ENCODE peak calls at places on chromosomes 5 and 9, in seven cellular contexts. One of them, this sample, is unnamed.

GRCh38 chr5:169861934-169862333 is 118.4 kb downstream of the INSYN2B start:
- DNase-seq in H1: no peak
- DNase-seq in GM12878: no peak
- DNase-seq in HCT116: no peak
- DNase-seq in K562: no peak
- DNase-seq in endothelial cell of umbilical vein: no peak
- DNase-seq in HepG2: no peak
- DNase-seq in this sample: no peak

GRCh38 chr5:11801061-11801460 is 103.2 kb downstream of the CTNND2 start:
- DNase-seq in H1: no peak
- DNase-seq in K562: no peak
- DNase-seq in GM12878: no peak
- DNase-seq in HCT116: no peak
- DNase-seq in endothelial cell of umbilical vein: no peak
- DNase-seq in HepG2: no peak
- DNase-seq in this sample: no peak

GRCh38 chr5:72854419-72854818 is 38.0 kb downstream of the TNPO1 start:
- DNase-seq in H1: no peak
- DNase-seq in K562: no peak
- DNase-seq in GM12878: no peak
- DNase-seq in endothelial cell of umbilical vein: no peak
- DNase-seq in HCT116: no peak
- DNase-seq in HepG2: no peak
- DNase-seq in this sample: no peak

GRCh38 chr5:131521252-131521651 is 113.8 kb downstream of the RAPGEF6 start:
- DNase-seq in HCT116: no peak
- DNase-seq in H1: no peak
- DNase-seq in K562: no peak
- DNase-seq in endothelial cell of umbilical vein: no peak
- DNase-seq in GM12878: no peak
- DNase-seq in HepG2: no peak
- DNase-seq in this sample: no peak

GRCh38 chr5:135062216-135063055 is 28.4 kb upstream of the PITX1 start:
- DNase-seq in endothelial cell of umbilical vein: no peak
- DNase-seq in HepG2: no peak
- DNase-seq in HCT116: no peak
- DNase-seq in GM12878: no peak
- DNase-seq in H1: no peak
- DNase-seq in K562: no peak
- DNase-seq in this sample: no peak

GRCh38 chr5:170211575-170212334 is 21.0 kb upstream of the C5orf58 start:
- DNase-seq in endothelial cell of umbilical vein: no peak
- DNase-seq in K562: no peak
- DNase-seq in H1: no peak
- DNase-seq in HCT116: no peak
- DNase-seq in GM12878: no peak
- DNase-seq in HepG2: no peak
- DNase-seq in this sample: no peak

GRCh38 chr9:124149992-124150391 is 107.8 kb upstream of the NEK6 start:
- DNase-seq in HepG2: no peak
- DNase-seq in endothelial cell of umbilical vein: no peak
- DNase-seq in GM12878: no peak
- DNase-seq in K562: no peak
- DNase-seq in H1: no peak
- DNase-seq in HCT116: no peak
- DNase-seq in this sample: no peak

GRCh38 chr5:54570923-54571322 is 53.4 kb downstream of the SNX18 start:
- DNase-seq in K562: no peak
- DNase-seq in endothelial cell of umbilical vein: peak; percentile 87
- DNase-seq in HepG2: no peak
- DNase-seq in HCT116: no peak
- DNase-seq in H1: no peak
- DNase-seq in GM12878: no peak
- DNase-seq in this sample: no peak

GRCh38 chr9:109704546-109704945 is 75.5 kb upstream of the PALM2AKAP2 start:
- DNase-seq in endothelial cell of umbilical vein: no peak
- DNase-seq in H1: no peak
- DNase-seq in HepG2: no peak
- DNase-seq in HCT116: no peak
- DNase-seq in K562: no peak
- DNase-seq in GM12878: no peak
- DNase-seq in this sample: no peak

GRCh38 chr9:77846957-77847574 is 184.5 kb downstream of the GNAQ start:
- DNase-seq in GM12878: no peak
- DNase-seq in H1: no peak
- DNase-seq in endothelial cell of umbilical vein: peak; percentile 94
- DNase-seq in HepG2: no peak
- DNase-seq in K562: no peak
- DNase-seq in HCT116: no peak
- DNase-seq in this sample: peak; percentile 66

GRCh38 chr5:152511531-152512132 is 106.6 kb upstream of the NMUR2 start:
- DNase-seq in GM12878: no peak
- DNase-seq in HepG2: no peak
- DNase-seq in K562: no peak
- DNase-seq in endothelial cell of umbilical vein: no peak
- DNase-seq in H1: no peak
- DNase-seq in HCT116: no peak
- DNase-seq in this sample: no peak

GRCh38 chr9:113471566-113471965 is 8.0 kb downstream of the RGS3 start:
- DNase-seq in endothelial cell of umbilical vein: no peak
- DNase-seq in HepG2: no peak
- DNase-seq in K562: no peak
- DNase-seq in GM12878: no peak
- DNase-seq in HCT116: no peak
- DNase-seq in H1: no peak
- DNase-seq in this sample: no peak

GRCh38 chr9:128101690-128102089 is 25.8 kb downstream of the PTGES2 start:
- DNase-seq in K562: no peak
- DNase-seq in endothelial cell of umbilical vein: no peak
- DNase-seq in HepG2: no peak
- DNase-seq in HCT116: no peak
- DNase-seq in H1: no peak
- DNase-seq in GM12878: no peak
- DNase-seq in this sample: no peak

GRCh38 chr9:70553718-70554673 is 139.5 kb upstream of the KLF9 start:
- DNase-seq in K562: no peak
- DNase-seq in HepG2: no peak
- DNase-seq in HCT116: no peak
- DNase-seq in endothelial cell of umbilical vein: peak; percentile 69
- DNase-seq in GM12878: no peak
- DNase-seq in H1: peak; percentile 39
- DNase-seq in this sample: no peak

GRCh38 chr5:132184588-132184987 is 43.1 kb downstream of the P4HA2 start:
- DNase-seq in HCT116: peak; percentile 16
- DNase-seq in H1: no peak
- DNase-seq in GM12878: no peak
- DNase-seq in K562: peak; percentile 66
- DNase-seq in endothelial cell of umbilical vein: no peak
- DNase-seq in HepG2: peak; percentile 9
- DNase-seq in this sample: no peak

GRCh38 chr5:176658817-176659216 is 11.5 kb downstream of the TSPAN17 start:
- DNase-seq in GM12878: no peak
- DNase-seq in H1: no peak
- DNase-seq in HepG2: no peak
- DNase-seq in K562: no peak
- DNase-seq in endothelial cell of umbilical vein: no peak
- DNase-seq in HCT116: no peak
- DNase-seq in this sample: no peak

GRCh38 chr9:100700689-100701318 is 122.9 kb downstream of the CAVIN4 start:
- DNase-seq in K562: peak; percentile 34
- DNase-seq in HCT116: peak; percentile 32
- DNase-seq in HepG2: peak; percentile 27
- DNase-seq in endothelial cell of umbilical vein: peak; percentile 38
- DNase-seq in GM12878: no peak
- DNase-seq in H1: no peak
- DNase-seq in this sample: peak; percentile 6
- H3K9ac ChIP-seq in K562: no peak overlapping the region
- H3K9ac ChIP-seq in HCT116: no peak overlapping the region
- H3K9ac ChIP-seq in HepG2: no peak overlapping the region
- H3K9ac ChIP-seq in endothelial cell of umbilical vein: no peak overlapping the region
- H3K9ac ChIP-seq in GM12878: no peak overlapping the region
- H3K9ac ChIP-seq in H1: no peak overlapping the region
- H3K9ac ChIP-seq in this sample: no peak overlapping the region

DNA sequence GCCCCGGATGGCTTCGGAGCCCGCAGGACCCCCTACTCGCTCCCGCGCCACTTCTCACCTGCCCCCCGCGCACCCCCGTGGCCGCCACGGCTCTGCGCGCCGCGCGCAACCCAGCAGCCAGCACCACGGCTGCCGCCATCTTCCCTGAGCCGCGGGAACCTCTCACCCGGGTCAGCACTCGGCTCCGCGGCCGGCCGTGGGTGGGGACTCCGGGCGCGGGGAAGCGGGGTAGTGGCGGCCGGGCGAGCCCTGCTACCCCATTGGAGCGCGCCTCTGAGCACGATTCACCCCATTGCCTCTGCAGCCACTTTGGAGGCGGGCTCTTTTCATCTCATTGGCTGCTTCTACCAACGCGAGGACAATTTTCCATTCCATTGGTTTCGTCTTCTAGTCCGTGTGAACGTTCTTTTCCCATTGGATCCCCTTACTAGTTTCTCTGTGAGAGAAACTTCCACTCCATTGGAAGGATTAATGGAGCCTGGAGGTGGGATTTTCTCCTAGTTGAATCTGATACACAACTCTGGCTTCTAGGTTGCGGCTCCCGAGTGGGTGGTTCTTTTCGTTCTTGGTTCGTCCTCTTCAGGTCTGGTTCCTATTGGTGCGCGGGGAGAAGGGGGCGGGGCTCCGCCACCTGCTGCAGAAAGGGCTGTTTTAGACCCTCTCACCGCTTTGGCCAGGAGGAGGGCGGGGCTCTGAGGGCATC is at the start of gene HINT2:
- DNase-seq in endothelial cell of umbilical vein: peak; percentile 99
- DNase-seq in HepG2: peak; percentile 99
- DNase-seq in H1: peak; percentile 93
- DNase-seq in HCT116: peak; percentile 98
- DNase-seq in GM12878: peak; percentile 95
- DNase-seq in K562: peak; percentile 91
- DNase-seq in this sample: peak; percentile 98
- TF ChIP-seq EZH2 in endothelial cell of umbilical vein: peak; percentile 71
- TF ChIP-seq EZH2 in HepG2: no peak
- TF ChIP-seq EZH2 in H1: no peak
- TF ChIP-seq EZH2 in HCT116: no peak
- TF ChIP-seq EZH2 in GM12878: no peak
- TF ChIP-seq EZH2 in K562: no peak
- TF ChIP-seq EZH2 in this sample: no peak

GRCh38 chr9:94108584-94108983 is 24.3 kb downstream of the PTPDC1 start:
- DNase-seq in endothelial cell of umbilical vein: no peak
- DNase-seq in H1: no peak
- DNase-seq in HCT116: no peak
- DNase-seq in GM12878: no peak
- DNase-seq in HepG2: no peak
- DNase-seq in K562: no peak
- DNase-seq in this sample: no peak
- TF ChIP-seq POLR2AphosphoS5 in endothelial cell of umbilical vein: no peak
- TF ChIP-seq POLR2AphosphoS5 in H1: no peak
- TF ChIP-seq POLR2AphosphoS5 in HCT116: no peak
- TF ChIP-seq POLR2AphosphoS5 in GM12878: no peak
- TF ChIP-seq POLR2AphosphoS5 in HepG2: no peak
- TF ChIP-seq POLR2AphosphoS5 in K562: no peak
- TF ChIP-seq POLR2AphosphoS5 in this sample: no peak

GRCh38 chr9:129177443-129177790 is 644 bp downstream of the IER5L start:
- DNase-seq in K562: peak; percentile 55
- DNase-seq in H1: no peak
- DNase-seq in HepG2: no peak
- DNase-seq in endothelial cell of umbilical vein: no peak
- DNase-seq in HCT116: no peak
- DNase-seq in GM12878: no peak
- DNase-seq in this sample: no peak
- H3K9ac ChIP-seq in K562: peak overlapping the region; percentile 19
- H3K9ac ChIP-seq in H1: no peak overlapping the region
- H3K9ac ChIP-seq in HepG2: peak overlapping the region; percentile 78
- H3K9ac ChIP-seq in endothelial cell of umbilical vein: peak overlapping the region; percentile 60
- H3K9ac ChIP-seq in HCT116: peak overlapping the region; percentile 89
- H3K9ac ChIP-seq in GM12878: no peak overlapping the region
- H3K9ac ChIP-seq in this sample: peak overlapping the region; percentile 42

DNA sequence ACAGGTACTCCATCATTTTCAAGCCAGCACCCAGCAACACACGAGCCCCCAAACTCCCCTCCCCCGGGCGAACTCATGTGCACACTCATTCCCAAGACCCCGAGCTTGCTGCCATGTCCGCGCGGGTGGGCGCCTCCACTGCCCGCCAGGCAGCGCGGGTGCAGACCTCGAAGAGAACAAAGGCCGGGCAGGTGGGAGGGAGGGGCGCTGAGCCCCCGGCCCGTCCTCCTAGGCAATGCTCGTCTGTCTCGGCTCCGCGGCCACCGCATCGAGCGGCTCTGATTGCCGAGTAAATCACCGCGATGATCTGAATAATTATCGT is 47.1 kb upstream of the PSD2 start:
- DNase-seq in HepG2: no peak
- DNase-seq in HCT116: no peak
- DNase-seq in endothelial cell of umbilical vein: no peak
- DNase-seq in GM12878: no peak
- DNase-seq in K562: no peak
- DNase-seq in H1: no peak
- DNase-seq in this sample: no peak
- TF ChIP-seq EZH2 in HepG2: no peak
- TF ChIP-seq EZH2 in HCT116: no peak
- TF ChIP-seq EZH2 in endothelial cell of umbilical vein: no peak
- TF ChIP-seq EZH2 in GM12878: no peak
- TF ChIP-seq EZH2 in K562: no peak
- TF ChIP-seq EZH2 in H1: peak; percentile 67
- TF ChIP-seq EZH2 in this sample: no peak

DNA sequence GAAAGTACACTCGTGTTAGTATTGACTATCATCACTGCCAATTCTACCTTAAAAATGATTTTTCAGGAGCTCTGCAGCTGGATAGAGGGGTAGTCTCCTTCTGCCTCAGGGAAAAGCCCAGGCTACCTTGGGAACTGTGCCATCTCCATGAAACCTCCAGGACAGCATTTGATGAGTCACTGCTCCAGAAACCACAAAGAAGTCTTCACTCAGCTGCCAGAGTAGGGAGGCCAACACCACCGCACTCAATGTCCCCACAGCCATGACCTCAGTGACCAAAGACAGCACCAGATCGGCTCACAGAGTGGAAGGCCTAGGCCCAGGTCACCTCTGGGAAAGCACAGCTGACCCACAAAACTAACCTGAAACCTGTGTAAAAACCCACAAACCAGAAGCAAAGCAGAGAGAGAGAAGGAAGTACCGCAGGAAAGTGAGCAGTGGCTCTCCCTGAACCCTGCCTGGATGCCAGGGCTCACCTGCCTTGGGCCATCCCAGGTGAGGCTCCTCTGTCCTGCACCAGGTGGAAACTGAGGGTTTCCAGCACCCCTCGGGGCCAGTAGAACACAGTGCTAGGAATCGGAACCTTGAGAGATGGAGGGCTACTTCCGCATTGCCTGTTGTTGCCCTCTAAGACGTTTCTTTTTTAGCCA is 30.0 kb downstream of the S1PR3 start:
- DNase-seq in GM12878: no peak
- DNase-seq in endothelial cell of umbilical vein: peak; percentile 18
- DNase-seq in HCT116: peak; percentile 19
- DNase-seq in K562: no peak
- DNase-seq in H1: no peak
- DNase-seq in HepG2: no peak
- DNase-seq in this sample: no peak
- TF ChIP-seq POLR2AphosphoS5 in GM12878: no peak
- TF ChIP-seq POLR2AphosphoS5 in endothelial cell of umbilical vein: no peak
- TF ChIP-seq POLR2AphosphoS5 in HCT116: no peak
- TF ChIP-seq POLR2AphosphoS5 in K562: no peak
- TF ChIP-seq POLR2AphosphoS5 in H1: no peak
- TF ChIP-seq POLR2AphosphoS5 in HepG2: no peak
- TF ChIP-seq POLR2AphosphoS5 in this sample: no peak

This sample was measured in SK-N-MC.